ENCODE peak calls at places on chromosomes 4 and X, in four cellular contexts. Q is cardiac muscle cell, X is glutamatergic neuron, G is right atrium auricular region. M is an unnamed sample.

GRCh38 chrX:51006068-51006467 is 95.5 kb downstream of the BMP15 start:
- DNase-seq in Q (no peak), X (no peak), G (no peak), M (no peak)

GRCh38 chr4:163495900-163496299 is 1.4 kb downstream of the TMA16 start:
- DNase-seq in Q (no peak), X (no peak), G (no peak), M (no peak)

GRCh38 chrX:136170109-136170800 is 22.9 kb downstream of the FHL1 start:
- DNase-seq in Q (peak), X (no peak), G (no peak), M (no peak)

GRCh38 chr4:152273343-152273742 is 262.5 kb downstream of the FBXW7 start:
- DNase-seq in Q (no peak), X (no peak), G (no peak), M (no peak)

GRCh38 chr4:168604496-168605373 is 107.9 kb downstream of the PALLD start:
- DNase-seq in Q (peak), X (no peak), G (no peak), M (no peak)

GRCh38 chr4:9762823-9763475 is 18.5 kb upstream of the DRD5 start:
- DNase-seq in Q (peak), X (peak), G (peak), M (peak)

GRCh38 chrX:47078129-47079043 is at the start of gene RGN:
- DNase-seq in Q (no peak), X (peak), G (no peak), M (peak)

GRCh38 chr4:87073570-87074470 is 139.0 kb downstream of the AFF1 start:
- DNase-seq in Q (peak), X (peak), G (no peak), M (no peak)

GRCh38 chr4:40323866-40324265 is 11.3 kb upstream of the CHRNA9 start:
- DNase-seq in Q (no peak), X (no peak), G (no peak), M (no peak)

GRCh38 chr4:80268081-80268823 is 1.8 kb downstream of the FGF5 start:
- DNase-seq in Q (peak), X (peak), G (no peak), M (peak)

GRCh38 chrX:43474321-43474720 is 181.8 kb upstream of the MAOA start:
- DNase-seq in Q (no peak), X (no peak), G (no peak), M (no peak)

GRCh38 chr4:77861500-77861899 is 1.1 kb upstream of the MRPL1 start:
- DNase-seq in Q (no peak), X (no peak), G (no peak), M (no peak)

GRCh38 chrX:139286342-139286741 is 244.2 kb upstream of the F9 start:
- DNase-seq in Q (no peak), X (no peak), G (no peak), M (no peak)

GRCh38 chr4:85861064-85861767 is 386.3 kb downstream of the ARHGAP24 start:
- DNase-seq in Q (no peak), X (no peak), G (no peak), M (no peak)

GRCh38 chrX:137432609-137433008 is 133.3 kb upstream of the ZIC3 start:
- DNase-seq in Q (no peak), X (peak), G (no peak), M (peak)
- TF ChIP-seq CTCF in Q (no peak), X (peak), G (no peak), M (peak)

GRCh38 chr4:153593166-153593565 is 90.9 kb upstream of the TLR2 start:
- DNase-seq in Q (no peak), X (no peak), G (no peak), M (no peak)
- TF ChIP-seq CTCF in Q (no peak), X (no peak), G (no peak), M (no peak)

DNA sequence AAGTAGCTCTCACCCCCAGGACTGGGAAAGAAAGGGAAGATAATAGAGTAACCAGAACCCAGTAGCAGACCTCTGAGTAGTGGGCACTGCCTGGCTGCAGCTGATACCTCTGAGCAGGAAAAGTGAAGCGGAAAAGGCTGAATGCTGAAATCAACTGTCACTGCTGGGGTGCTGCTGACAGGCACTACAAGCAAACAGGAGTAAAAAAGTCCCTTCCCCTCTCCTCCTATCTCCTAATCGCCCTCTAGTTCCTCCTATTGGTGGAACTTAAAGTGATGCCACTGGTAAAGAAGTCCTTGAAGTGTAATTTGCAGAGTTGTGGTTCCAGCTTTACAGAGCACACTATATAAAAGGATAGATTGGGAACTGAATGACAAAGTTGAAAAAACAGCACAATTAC is 32.8 kb upstream of the GLRB start:
- DNase-seq in Q (peak), X (no peak), G (no peak), M (peak)
- TF ChIP-seq CTCF in Q (peak), X (peak), G (no peak), M (no peak)

GRCh38 chr4:45155081-45155777 is 428.9 kb upstream of the GNPDA2 start:
- DNase-seq in Q (peak), X (no peak), G (no peak), M (no peak)

GRCh38 chr4:45160932-45161331 is 434.6 kb upstream of the GNPDA2 start:
- DNase-seq in Q (no peak), X (no peak), G (no peak), M (no peak)
- TF ChIP-seq CTCF in Q (no peak), X (no peak), G (no peak), M (no peak)

DNA sequence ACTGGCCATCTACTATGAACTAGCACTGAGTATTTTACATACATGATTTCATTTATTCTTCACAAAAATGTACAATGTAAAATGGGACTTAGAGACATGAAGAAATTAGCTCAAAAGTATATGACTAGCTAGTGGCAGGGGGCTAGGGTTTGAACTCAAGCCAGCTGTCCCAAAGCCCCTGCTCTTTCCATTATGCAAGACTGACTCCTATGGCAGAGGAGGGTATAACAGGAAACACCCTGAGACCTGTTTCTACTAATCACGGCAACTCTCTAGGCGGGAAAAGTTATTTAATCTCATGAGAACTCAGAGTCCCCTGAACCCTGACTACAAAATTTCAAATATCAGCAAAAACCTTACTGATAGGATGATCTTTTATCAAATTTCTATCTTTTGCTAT is 150.6 kb downstream of the PRDM5 start:
- DNase-seq in Q (no peak), X (no peak), G (no peak), M (no peak)
- TF ChIP-seq CTCF in Q (no peak), X (no peak), G (no peak), M (no peak)

DNA sequence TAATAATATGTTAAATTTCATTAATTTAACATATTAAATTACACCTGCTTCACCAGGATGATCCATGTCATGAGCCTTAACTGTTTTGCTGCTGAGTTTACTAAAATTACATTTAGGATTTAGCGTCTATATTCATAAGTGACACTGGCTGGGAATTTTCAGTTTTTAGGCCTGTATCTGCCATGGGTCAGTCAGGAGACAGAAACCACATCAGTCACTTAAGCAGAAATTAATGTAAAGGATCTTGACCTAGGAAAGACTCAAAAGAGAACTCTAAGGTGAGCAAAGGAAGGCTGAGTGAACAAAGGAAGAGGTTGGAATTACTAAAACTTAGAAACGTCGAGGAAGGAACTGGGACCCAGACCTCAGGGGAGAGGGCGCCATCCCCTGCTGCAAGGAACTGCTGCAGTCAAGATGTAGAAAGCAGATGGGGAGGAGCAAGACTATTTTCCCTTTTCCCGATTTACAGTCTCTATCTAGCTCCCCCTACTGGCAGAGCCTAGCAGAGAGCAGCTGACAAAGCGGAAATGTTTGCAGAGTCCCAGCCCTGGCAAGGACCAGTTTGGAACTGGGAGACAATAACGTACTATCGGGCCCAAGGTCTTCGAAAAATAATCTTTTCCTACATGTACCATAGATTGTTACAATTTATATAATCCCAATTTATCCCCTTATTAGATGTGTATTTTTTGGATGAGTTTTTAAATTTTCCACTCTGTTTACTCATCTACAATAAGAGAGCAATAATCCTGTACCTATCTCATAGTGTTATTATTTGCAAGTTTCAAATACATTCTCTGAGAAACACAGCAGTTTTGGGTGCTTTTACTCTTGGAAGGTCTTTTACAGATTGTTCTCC is 22.6 kb upstream of the RBBP7 start:
- DNase-seq in Q (peak), X (peak), G (peak), M (peak)
- TF ChIP-seq CTCF in Q (peak), X (peak), G (peak), M (peak)

GRCh38 chrX:29862126-29862664 is 353.2 kb upstream of the MAGEB2 start:
- DNase-seq in Q (no peak), X (no peak), G (no peak), M (no peak)
- TF ChIP-seq CTCF in Q (no peak), X (no peak), G (no peak), M (no peak)